ENCODE peak calls at places on chromosomes 12 and 14, in five cellular contexts. One of them, this sample, is unnamed.

GRCh38 chr12:71947645-71948105 is 9.0 kb downstream of the TPH2 start:
- DNase-seq in HCT116: no peak
- DNase-seq in GM12878: no peak
- DNase-seq in K562: no peak
- DNase-seq in H1: peak
- DNase-seq in this sample: peak

GRCh38 chr14:99189201-99189801 is 82.7 kb downstream of the BCL11B start:
- DNase-seq in HCT116: no peak
- DNase-seq in GM12878: no peak
- DNase-seq in K562: no peak
- DNase-seq in H1: no peak
- DNase-seq in this sample: no peak

GRCh38 chr12:22396253-22396652 is 61.7 kb upstream of the ST8SIA1 start:
- DNase-seq in HCT116: no peak
- DNase-seq in GM12878: no peak
- DNase-seq in K562: no peak
- DNase-seq in H1: no peak
- DNase-seq in this sample: no peak

GRCh38 chr12:27899151-27899661 is 73.3 kb downstream of the PTHLH start:
- DNase-seq in HCT116: no peak
- DNase-seq in GM12878: no peak
- DNase-seq in K562: no peak
- DNase-seq in H1: no peak
- DNase-seq in this sample: peak

GRCh38 chr12:47838286-47838931 is 18.7 kb upstream of the HDAC7 start:
- DNase-seq in HCT116: peak
- DNase-seq in GM12878: no peak
- DNase-seq in K562: peak
- DNase-seq in H1: no peak
- DNase-seq in this sample: peak

GRCh38 chr14:102502571-102502970 is 7.0 kb downstream of the ANKRD9 start:
- DNase-seq in HCT116: no peak
- DNase-seq in GM12878: no peak
- DNase-seq in K562: no peak
- DNase-seq in H1: no peak
- DNase-seq in this sample: no peak

GRCh38 chr14:51014625-51015024 is 70.3 kb upstream of the PYGL start:
- DNase-seq in HCT116: no peak
- DNase-seq in GM12878: no peak
- DNase-seq in K562: no peak
- DNase-seq in H1: no peak
- DNase-seq in this sample: no peak

GRCh38 chr14:49895480-49895879 is 2.6 kb downstream of the ARF6 start:
- DNase-seq in HCT116: no peak
- DNase-seq in GM12878: no peak
- DNase-seq in K562: no peak
- DNase-seq in H1: no peak
- DNase-seq in this sample: no peak

GRCh38 chr12:60684988-60685655 is 1089.3 kb downstream of the SLC16A7 start:
- DNase-seq in HCT116: no peak
- DNase-seq in GM12878: no peak
- DNase-seq in K562: no peak
- DNase-seq in H1: no peak
- DNase-seq in this sample: no peak

GRCh38 chr14:91473046-91473445 is 37.1 kb downstream of the PPP4R3A start:
- DNase-seq in HCT116: no peak
- DNase-seq in GM12878: no peak
- DNase-seq in K562: no peak
- DNase-seq in H1: no peak
- DNase-seq in this sample: no peak

GRCh38 chr12:91948504-91948903 is 197.1 kb downstream of the BTG1 start:
- DNase-seq in HCT116: no peak
- DNase-seq in GM12878: no peak
- DNase-seq in K562: peak
- DNase-seq in H1: no peak
- DNase-seq in this sample: no peak

GRCh38 chr12:55728932-55729591 is at the start of gene CD63:
- DNase-seq in HCT116: no peak
- DNase-seq in GM12878: no peak
- DNase-seq in K562: peak
- DNase-seq in H1: no peak
- DNase-seq in this sample: peak

GRCh38 chr12:45407188-45407850 is 191.4 kb downstream of the ANO6 start:
- DNase-seq in HCT116: no peak
- DNase-seq in GM12878: no peak
- DNase-seq in K562: peak
- DNase-seq in H1: no peak
- DNase-seq in this sample: no peak

GRCh38 chr12:42698213-42698612 is 108.7 kb upstream of the PRICKLE1 start:
- DNase-seq in HCT116: no peak
- DNase-seq in GM12878: no peak
- DNase-seq in K562: no peak
- DNase-seq in H1: no peak
- DNase-seq in this sample: no peak

GRCh38 chr12:47652491-47653234 is 53.2 kb downstream of the RPAP3 start:
- DNase-seq in HCT116: no peak
- DNase-seq in GM12878: no peak
- DNase-seq in K562: no peak
- DNase-seq in H1: no peak
- DNase-seq in this sample: peak

GRCh38 chr12:45125997-45126396 is 75.1 kb upstream of the DBX2 start:
- DNase-seq in HCT116: no peak
- DNase-seq in GM12878: no peak
- DNase-seq in K562: no peak
- DNase-seq in H1: no peak
- DNase-seq in this sample: no peak

GRCh38 chr12:50986961-50987737 is 34.8 kb downstream of the HIGD1C start:
- DNase-seq in HCT116: peak
- DNase-seq in GM12878: no peak
- DNase-seq in K562: peak
- DNase-seq in H1: no peak
- DNase-seq in this sample: peak

GRCh38 chr12:79844693-79845092 is 90.2 kb downstream of the PPP1R12A start:
- DNase-seq in HCT116: peak
- DNase-seq in GM12878: no peak
- DNase-seq in K562: peak
- DNase-seq in H1: peak
- DNase-seq in this sample: peak

GRCh38 chr14:64708148-64709004 is 4.2 kb downstream of the PLEKHG3 start:
- DNase-seq in HCT116: no peak
- DNase-seq in GM12878: no peak
- DNase-seq in K562: no peak
- DNase-seq in H1: no peak
- DNase-seq in this sample: no peak

GRCh38 chr14:64953661-64954060 is 11.1 kb upstream of the GPX2 start:
- DNase-seq in HCT116: no peak
- DNase-seq in GM12878: no peak
- DNase-seq in K562: no peak
- DNase-seq in H1: no peak
- DNase-seq in this sample: no peak

GRCh38 chr12:96399081-96399918 is 939 bp downstream of the CDK17 start:
- DNase-seq in HCT116: no peak
- DNase-seq in GM12878: peak
- DNase-seq in K562: peak
- DNase-seq in H1: no peak
- DNase-seq in this sample: peak

GRCh38 chr12:51823875-51824565 is 24.5 kb downstream of the FIGNL2 start:
- DNase-seq in HCT116: peak
- DNase-seq in GM12878: no peak
- DNase-seq in K562: peak
- DNase-seq in H1: no peak
- DNase-seq in this sample: peak

GRCh38 chr12:108004368-108004767 is 124.7 kb upstream of the WSCD2 start:
- DNase-seq in HCT116: no peak
- DNase-seq in GM12878: no peak
- DNase-seq in K562: no peak
- DNase-seq in H1: no peak
- DNase-seq in this sample: no peak

GRCh38 chr12:52327086-52327829 is 6.1 kb upstream of the KRT83 start:
- DNase-seq in HCT116: peak
- DNase-seq in GM12878: peak
- DNase-seq in K562: peak
- DNase-seq in H1: peak
- DNase-seq in this sample: peak

GRCh38 chr14:26867171-26867757 is 269.4 kb upstream of the NOVA1 start:
- DNase-seq in HCT116: no peak
- DNase-seq in GM12878: no peak
- DNase-seq in K562: no peak
- DNase-seq in H1: no peak
- DNase-seq in this sample: no peak

GRCh38 chr12:78115889-78116288 is 285.2 kb downstream of the NAV3 start:
- DNase-seq in HCT116: no peak
- DNase-seq in GM12878: no peak
- DNase-seq in K562: no peak
- DNase-seq in H1: no peak
- DNase-seq in this sample: no peak

GRCh38 chr12:32847287-32847686 is 49.3 kb downstream of the PKP2 start:
- DNase-seq in HCT116: no peak
- DNase-seq in GM12878: no peak
- DNase-seq in K562: no peak
- DNase-seq in H1: no peak
- DNase-seq in this sample: no peak

GRCh38 chr12:52318241-52318990 is 2.8 kb downstream of the KRT83 start:
- DNase-seq in HCT116: no peak
- DNase-seq in GM12878: no peak
- DNase-seq in K562: no peak
- DNase-seq in H1: no peak
- DNase-seq in this sample: no peak

GRCh38 chr12:3361156-3361555 is 129.8 kb upstream of the PRMT8 start:
- DNase-seq in HCT116: no peak
- DNase-seq in GM12878: no peak
- DNase-seq in K562: no peak
- DNase-seq in H1: no peak
- DNase-seq in this sample: no peak

GRCh38 chr12:128726866-128727265 is 96.9 kb downstream of the SLC15A4 start:
- DNase-seq in HCT116: no peak
- DNase-seq in GM12878: no peak
- DNase-seq in K562: no peak
- DNase-seq in H1: no peak
- DNase-seq in this sample: no peak

GRCh38 chr12:108884116-108885012 is 4.5 kb downstream of the DAO start:
- DNase-seq in HCT116: peak
- DNase-seq in GM12878: no peak
- DNase-seq in K562: peak
- DNase-seq in H1: peak
- DNase-seq in this sample: peak

GRCh38 chr14:59464651-59465569 is at the start of gene GPR135:
- DNase-seq in HCT116: no peak
- DNase-seq in GM12878: no peak
- DNase-seq in K562: no peak
- DNase-seq in H1: no peak
- DNase-seq in this sample: peak
- TF ChIP-seq POLR2A in HCT116: no peak
- TF ChIP-seq POLR2A in GM12878: no peak
- TF ChIP-seq POLR2A in K562: no peak
- TF ChIP-seq POLR2A in H1: no peak
- TF ChIP-seq POLR2A in this sample: no peak

GRCh38 chr14:34700622-34701130 is 13.7 kb downstream of the CFL2 start:
- DNase-seq in HCT116: no peak
- DNase-seq in GM12878: no peak
- DNase-seq in K562: no peak
- DNase-seq in H1: no peak
- DNase-seq in this sample: no peak

GRCh38 chr14:34701808-34702207 is 12.6 kb downstream of the CFL2 start:
- DNase-seq in HCT116: no peak
- DNase-seq in GM12878: no peak
- DNase-seq in K562: no peak
- DNase-seq in H1: no peak
- DNase-seq in this sample: no peak

GRCh38 chr14:34699873-34700621 is 14.3 kb downstream of the CFL2 start:
- DNase-seq in HCT116: peak
- DNase-seq in GM12878: no peak
- DNase-seq in K562: no peak
- DNase-seq in H1: no peak
- DNase-seq in this sample: peak
- TF ChIP-seq SRF in HCT116: no peak
- TF ChIP-seq SRF in GM12878: no peak
- TF ChIP-seq SRF in K562: no peak
- TF ChIP-seq SRF in H1: no peak
- TF ChIP-seq SRF in this sample: no peak

GRCh38 chr14:22559041-22559440 is 30.0 kb downstream of the DAD1 start:
- DNase-seq in HCT116: no peak
- DNase-seq in GM12878: no peak
- DNase-seq in K562: no peak
- DNase-seq in H1: no peak
- DNase-seq in this sample: no peak

GRCh38 chr14:22558221-22558913 is 30.7 kb downstream of the DAD1 start:
- DNase-seq in HCT116: no peak
- DNase-seq in GM12878: no peak
- DNase-seq in K562: no peak
- DNase-seq in H1: no peak
- DNase-seq in this sample: peak

GRCh38 chr14:22561661-22562579 is 27.1 kb downstream of the DAD1 start:
- DNase-seq in HCT116: no peak
- DNase-seq in GM12878: peak
- DNase-seq in K562: peak
- DNase-seq in H1: no peak
- DNase-seq in this sample: peak

GRCh38 chr14:22561366-22561660 is 27.7 kb downstream of the DAD1 start:
- DNase-seq in HCT116: no peak
- DNase-seq in GM12878: no peak
- DNase-seq in K562: no peak
- DNase-seq in H1: no peak
- DNase-seq in this sample: no peak

DNA sequence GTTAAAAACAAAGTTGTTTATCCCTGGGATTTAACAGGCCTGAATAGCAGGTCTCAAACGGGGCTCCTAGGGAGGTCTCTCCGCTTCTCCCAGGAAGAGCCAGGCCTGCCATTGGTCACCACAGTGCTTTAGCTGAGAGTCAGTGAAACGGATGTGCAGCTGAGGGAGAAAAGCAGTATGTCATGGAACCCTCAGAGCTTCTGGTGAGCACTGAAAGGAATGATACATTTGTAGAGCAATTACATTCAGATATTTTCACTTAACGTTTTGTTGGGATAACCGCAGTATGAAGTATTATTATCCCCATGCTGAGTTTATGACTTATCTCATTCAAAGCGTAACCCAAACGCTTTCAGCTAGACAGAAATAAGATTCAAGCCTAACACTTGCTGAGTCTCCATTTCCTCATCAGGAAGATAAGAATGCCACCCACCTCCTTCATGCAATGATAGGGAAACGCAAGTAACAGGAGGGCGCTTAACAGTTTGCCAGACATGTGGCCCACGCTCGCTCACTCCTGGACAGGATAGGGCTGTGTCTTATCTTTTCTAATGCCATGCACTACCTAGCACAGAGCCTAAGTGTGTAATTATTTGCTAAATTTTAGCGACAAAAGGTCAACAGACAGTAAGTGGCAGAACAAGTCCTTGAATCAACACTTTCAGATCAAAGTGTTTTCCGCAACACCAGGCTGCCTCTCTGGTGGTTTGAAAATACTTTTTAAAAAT is 28.2 kb downstream of the DAD1 start:
- DNase-seq in HCT116: no peak
- DNase-seq in GM12878: no peak
- DNase-seq in K562: peak
- DNase-seq in H1: no peak
- DNase-seq in this sample: peak
- TF ChIP-seq POLR2A in HCT116: no peak
- TF ChIP-seq POLR2A in GM12878: no peak
- TF ChIP-seq POLR2A in K562: no peak
- TF ChIP-seq POLR2A in H1: no peak
- TF ChIP-seq POLR2A in this sample: no peak

GRCh38 chr14:22070119-22070982 is 396.7 kb upstream of the OR4E1 start:
- DNase-seq in HCT116: no peak
- DNase-seq in GM12878: no peak
- DNase-seq in K562: no peak
- DNase-seq in H1: no peak
- DNase-seq in this sample: no peak
- TF ChIP-seq SRF in HCT116: no peak
- TF ChIP-seq SRF in GM12878: no peak
- TF ChIP-seq SRF in K562: no peak
- TF ChIP-seq SRF in H1: no peak
- TF ChIP-seq SRF in this sample: no peak